ENCODE peak calls at places on chromosome 14, in ten cellular contexts. B is astrocyte of the spinal cord, O is kidney epithelial cell, H is D721Med, U is stomach, T is fibroblast of the aortic adventitia, P is H9, Y is HFFc6, A is retinal pigment epithelial cell, D is astrocyte of the cerebellum. K is an unnamed sample.

GRCh38 chr14:27730204-27730603 is 1036.4 kb upstream of the FOXG1 start:
- DNase-seq in B (no peak), O (no peak), H (no peak), U (no peak), T (no peak), P (no peak), Y (no peak), A (no peak), D (no peak), K (no peak)

GRCh38 chr14:76780875-76781647 is 19.8 kb downstream of the VASH1 start:
- DNase-seq in B (no peak), O (no peak), H (no peak), U (no peak), T (no peak), P (peak; percentile 15), Y (no peak), A (no peak), D (no peak), K (no peak)

GRCh38 chr14:49966304-49966809 is 73.5 kb downstream of the ARF6 start:
- DNase-seq in B (no peak), O (no peak), H (no peak), U (peak; percentile 65), T (peak; percentile 60), P (no peak), Y (no peak), A (no peak), D (no peak), K (no peak)

GRCh38 chr14:31243860-31244259 is 36.3 kb upstream of the HECTD1 start:
- DNase-seq in B (no peak), O (peak; percentile 47), H (no peak), U (peak; percentile 64), T (no peak), P (peak; percentile 59), Y (no peak), A (no peak), D (no peak), K (no peak)

GRCh38 chr14:84036863-84037262 is 1493.1 kb upstream of the FLRT2 start:
- DNase-seq in B (peak; percentile 31), O (peak; percentile 39), H (no peak), U (no peak), T (no peak), P (no peak), Y (no peak), A (no peak), D (peak; percentile 13), K (peak; percentile 89)

GRCh38 chr14:31026395-31027096 is 367 bp upstream of the STRN3 start:
- DNase-seq in B (peak; percentile 98), O (peak; percentile 94), H (peak; percentile 66), U (peak; percentile 97), T (peak; percentile 96), P (peak; percentile 98), Y (peak; percentile 98), A (peak; percentile 89), D (peak; percentile 94), K (peak; percentile 98)

GRCh38 chr14:64405295-64405694 is 17.1 kb downstream of the MTHFD1 start:
- DNase-seq in B (no peak), O (no peak), H (no peak), U (no peak), T (no peak), P (no peak), Y (no peak), A (no peak), D (no peak), K (no peak)

GRCh38 chr14:99273724-99274345 is 1.8 kb upstream of the BCL11B start:
- DNase-seq in B (no peak), O (no peak), H (no peak), U (peak; percentile 8), T (no peak), P (no peak), Y (no peak), A (no peak), D (no peak), K (no peak)

GRCh38 chr14:58599145-58599544 is 38.6 kb upstream of the DACT1 start:
- DNase-seq in B (no peak), O (no peak), H (no peak), U (no peak), T (no peak), P (no peak), Y (no peak), A (no peak), D (no peak), K (no peak)

GRCh38 chr14:70472253-70473159 is 20.5 kb downstream of the ADAM21 start:
- DNase-seq in B (no peak), O (no peak), H (no peak), U (no peak), T (no peak), P (no peak), Y (no peak), A (no peak), D (no peak), K (no peak)

GRCh38 chr14:84482256-84483071 is 1047.5 kb upstream of the FLRT2 start:
- DNase-seq in B (peak; percentile 76), O (peak; percentile 56), H (no peak), U (no peak), T (peak; percentile 40), P (no peak), Y (peak; percentile 63), A (peak; percentile 81), D (peak; percentile 52), K (peak; percentile 84)

GRCh38 chr14:95431199-95432145 is 85.0 kb downstream of the SYNE3 start:
- DNase-seq in B (peak; percentile 33), O (no peak), H (no peak), U (no peak), T (peak; percentile 31), P (peak; percentile 63), Y (no peak), A (no peak), D (no peak), K (peak; percentile 63)
- TF ChIP-seq CTCF in B (peak; percentile 64), O (peak; percentile 67), H (peak; percentile 58), U (peak; percentile 34), T (peak; percentile 52), P (peak; percentile 80), Y (peak; percentile 72), A (peak; percentile 73), D (peak; percentile 72), K (peak; percentile 79)

GRCh38 chr14:105126970-105127307 is 41.6 kb downstream of the JAG2 start:
- DNase-seq in B (no peak), O (no peak), H (no peak), U (peak; percentile 17), T (no peak), P (no peak), Y (no peak), A (no peak), D (no peak), K (no peak)

GRCh38 chr14:105124837-105125222 is 43.7 kb downstream of the JAG2 start:
- DNase-seq in B (no peak), O (no peak), H (no peak), U (no peak), T (no peak), P (no peak), Y (no peak), A (no peak), D (no peak), K (no peak)

GRCh38 chr14:105123266-105123665 is 45.3 kb downstream of the JAG2 start:
- DNase-seq in B (no peak), O (no peak), H (no peak), U (no peak), T (no peak), P (no peak), Y (no peak), A (no peak), D (no peak), K (no peak)

GRCh38 chr14:105126126-105126969 is 42.2 kb downstream of the JAG2 start:
- DNase-seq in B (no peak), O (no peak), H (no peak), U (peak; percentile 17), T (no peak), P (no peak), Y (no peak), A (no peak), D (no peak), K (no peak)

GRCh38 chr14:105123981-105124836 is 44.4 kb downstream of the JAG2 start:
- DNase-seq in B (no peak), O (no peak), H (no peak), U (no peak), T (no peak), P (no peak), Y (no peak), A (no peak), D (no peak), K (no peak)
- TF ChIP-seq CTCF in B (no peak), O (no peak), H (no peak), U (no peak), T (no peak), P (no peak), Y (no peak), A (no peak), D (no peak), K (no peak)

GRCh38 chr14:43651185-43651787 is 855.8 kb downstream of the FSCB start:
- DNase-seq in B (no peak), O (no peak), H (no peak), U (peak; percentile 43), T (no peak), P (no peak), Y (no peak), A (no peak), D (no peak), K (no peak)

GRCh38 chr14:43651896-43652295 is 855.2 kb downstream of the FSCB start:
- DNase-seq in B (no peak), O (no peak), H (no peak), U (no peak), T (no peak), P (no peak), Y (no peak), A (no peak), D (no peak), K (no peak)

GRCh38 chr14:43649508-43649907 is 857.6 kb downstream of the FSCB start:
- DNase-seq in B (no peak), O (no peak), H (no peak), U (no peak), T (no peak), P (no peak), Y (no peak), A (no peak), D (no peak), K (no peak)

DNA sequence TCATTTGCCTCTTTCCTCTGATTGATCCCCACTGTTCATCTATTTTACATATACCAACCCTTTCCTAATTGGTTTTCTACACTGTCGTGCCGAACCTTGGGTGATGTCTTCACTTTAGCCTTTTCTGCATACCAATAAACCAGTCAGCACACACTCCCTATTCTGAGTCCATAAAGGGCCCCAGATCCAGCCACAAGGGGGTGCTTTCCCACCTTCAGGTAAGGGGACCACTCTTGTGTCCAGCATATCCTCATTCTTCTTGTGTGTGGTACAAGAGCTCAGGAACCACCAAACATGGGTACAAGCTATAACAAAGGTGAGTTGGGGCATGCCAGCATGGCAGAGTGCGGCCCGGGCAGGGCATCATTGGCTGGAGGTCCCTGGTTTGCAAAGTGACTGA is 859.8 kb downstream of the FSCB start:
- DNase-seq in B (no peak), O (no peak), H (no peak), U (no peak), T (peak; percentile 1), P (peak; percentile 78), Y (no peak), A (no peak), D (no peak), K (no peak)
- TF ChIP-seq CTCF in B (no peak), O (peak; percentile 8), H (no peak), U (no peak), T (peak; percentile 15), P (peak; percentile 50), Y (no peak), A (peak; percentile 25), D (no peak), K (no peak)

DNA sequence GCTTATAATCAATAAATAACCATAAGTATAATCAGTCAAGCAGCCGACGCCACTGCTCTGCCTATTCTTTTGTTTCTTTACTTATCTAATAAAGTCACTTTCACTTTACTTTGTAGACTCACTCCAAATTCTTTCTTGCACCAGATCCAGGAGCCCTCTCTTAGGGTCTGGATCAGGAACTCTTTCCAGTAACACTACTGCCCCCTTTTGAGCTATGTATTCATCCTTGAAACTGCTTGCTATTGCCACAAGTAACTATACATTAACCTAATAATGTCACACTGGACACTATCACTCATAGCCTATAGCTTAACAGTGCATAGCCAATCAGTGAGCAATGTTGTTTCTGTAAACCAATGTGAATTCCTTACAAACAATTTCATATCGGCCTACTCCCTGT is 2.8 kb upstream of the NID2 start:
- DNase-seq in B (no peak), O (no peak), H (no peak), U (no peak), T (peak; percentile 31), P (no peak), Y (no peak), A (no peak), D (no peak), K (peak; percentile 68)
- TF ChIP-seq CTCF in B (no peak), O (peak; percentile 8), H (peak; percentile 36), U (no peak), T (no peak), P (peak; percentile 53), Y (peak; percentile 64), A (peak; percentile 49), D (peak; percentile 27), K (peak; percentile 40)

K was measured in choroid plexus epithelial cell.